ENCODE peak calls at places on chromosomes 13 and 19, in ten cellular contexts. W is tibial nerve; H is effector memory CD8-positive, alpha-beta T cell; G is IMR-90; N is fibroblast of the conjunctiva; F is stimulated activated CD4-positive, alpha-beta T cell treated with anti-CD3 and anti-CD28 coated beads, Interleukin-4, amount 100 ng/mL, for 24 hours; V is NCI-H1105; S is cardiac muscle cell; Z is RCC 7860; K is NCI-H146. D is an unnamed sample.

GRCh38 chr19:41175825-41176734 is 16.9 kb upstream of the CYP2S1 start:
- DNase-seq in N (peak; percentile 63), W (peak; percentile 53), G (peak; percentile 76), Z (peak; percentile 45), S (peak; percentile 75), K (no peak), H (no peak), F (peak; percentile 46), V (no peak), D (peak; percentile 42)

GRCh38 chr19:55305491-55305890 is 19.6 kb downstream of the TMEM150B start:
- DNase-seq in N (no peak), V (peak; percentile 2), H (peak; percentile 39), Z (no peak), W (peak; percentile 37), S (peak; percentile 57), K (peak; percentile 45), F (peak; percentile 55), G (no peak), D (no peak)

GRCh38 chr19:19105365-19106060 is 32.8 kb downstream of the TMEM161A start:
- DNase-seq in V (no peak), S (peak; percentile 86), W (peak; percentile 57), Z (no peak), K (peak; percentile 93), N (peak; percentile 38), F (no peak), H (no peak), G (no peak), D (peak; percentile 86)

GRCh38 chr19:10113964-10114650 is 2.6 kb downstream of the P2RY11 start:
- DNase-seq in K (peak; percentile 27), F (no peak), S (no peak), Z (no peak), H (no peak), W (no peak), N (no peak), G (no peak), V (no peak), D (no peak)

GRCh38 chr13:40272776-40273139 is 393.7 kb downstream of the FOXO1 start:
- DNase-seq in F (no peak), G (peak; percentile 8), K (no peak), N (no peak), Z (peak; percentile 29), W (no peak), V (no peak), S (no peak), H (no peak), D (no peak)

GRCh38 chr19:13366529-13367143 is 139.6 kb downstream of the CACNA1A start:
- DNase-seq in S (peak; percentile 36), H (no peak), N (peak; percentile 3), V (no peak), G (peak; percentile 31), K (no peak), W (no peak), Z (peak; percentile 37), F (no peak), D (no peak)

GRCh38 chr19:10001899-10002298 is 8.4 kb downstream of the COL5A3 start:
- DNase-seq in G (no peak), H (no peak), V (no peak), Z (no peak), S (no peak), N (no peak), F (no peak), K (no peak), W (no peak), D (no peak)

GRCh38 chr19:49020931-49021895 is 2.9 kb downstream of the CGB3 start:
- DNase-seq in F (no peak), Z (peak; percentile 91), V (no peak), H (no peak), K (no peak), W (no peak), N (no peak), S (peak; percentile 25), G (peak; percentile 25), D (no peak)

GRCh38 chr13:114118763-114119123 is 13.7 kb downstream of the RASA3 start:
- DNase-seq in S (no peak), F (no peak), H (no peak), G (peak; percentile 74), W (no peak), K (no peak), Z (no peak), N (no peak), V (no peak), D (peak; percentile 29)

GRCh38 chr13:67520886-67521285 is 290.8 kb upstream of the PCDH9 start:
- DNase-seq in K (no peak), V (no peak), N (no peak), Z (no peak), W (no peak), H (no peak), G (no peak), F (no peak), S (no peak), D (no peak)

GRCh38 chr19:15025237-15025636 is 24.0 kb upstream of the CASP14 start:
- DNase-seq in H (no peak), V (no peak), W (no peak), N (no peak), G (no peak), K (no peak), Z (no peak), F (no peak), S (no peak), D (no peak)

GRCh38 chr13:39044536-39044935 is 6.3 kb downstream of the NHLRC3 start:
- DNase-seq in K (no peak), W (no peak), G (no peak), S (no peak), Z (no peak), F (no peak), V (no peak), N (no peak), H (no peak), D (no peak)

GRCh38 chr13:26758496-26759155 is 2.0 kb downstream of the GPR12 start:
- DNase-seq in V (no peak), S (no peak), G (no peak), Z (no peak), W (no peak), N (no peak), K (no peak), F (no peak), H (no peak), D (no peak)

GRCh38 chr13:64793592-64793991 is 2436.5 kb downstream of the PCDH9 start:
- DNase-seq in F (no peak), H (no peak), K (no peak), G (no peak), V (no peak), W (no peak), N (no peak), Z (no peak), S (no peak), D (no peak)

GRCh38 chr13:39566216-39566869 is 36.6 kb downstream of the LHFPL6 start:
- DNase-seq in N (no peak), V (no peak), W (no peak), G (no peak), F (no peak), H (no peak), S (no peak), K (no peak), Z (no peak), D (no peak)

GRCh38 chr19:10729406-10729805 is 11.5 kb downstream of the DNM2 start:
- DNase-seq in G (no peak), S (no peak), H (no peak), N (no peak), W (no peak), F (no peak), V (no peak), K (no peak), Z (no peak), D (no peak)

GRCh38 chr13:63948045-63948444 is 2532.4 kb upstream of the PCDH20 start:
- DNase-seq in H (no peak), K (no peak), S (no peak), Z (peak; percentile 16), G (peak; percentile 41), W (no peak), F (no peak), V (no peak), N (no peak), D (no peak)

GRCh38 chr19:54674021-54674617 is 11.3 kb downstream of the LILRB4 start:
- DNase-seq in S (no peak), Z (no peak), H (no peak), W (no peak), G (no peak), K (peak; percentile 9), N (peak; percentile 1), F (no peak), V (peak; percentile 56), D (no peak)

GRCh38 chr19:4977299-4978174 is 8.6 kb downstream of the KDM4B start:
- DNase-seq in V (peak; percentile 53), F (no peak), K (no peak), G (peak; percentile 95), Z (peak; percentile 43), W (peak; percentile 31), S (peak; percentile 47), H (no peak), N (peak; percentile 60), D (peak; percentile 84)

GRCh38 chr13:114286808-114287207 is 5.4 kb downstream of the UPF3A start:
- DNase-seq in V (no peak), H (no peak), S (no peak), K (no peak), W (no peak), Z (peak; percentile 12), N (no peak), F (no peak), G (peak; percentile 85), D (peak; percentile 92)

GRCh38 chr19:4066176-4066606 is 508 bp downstream of the ZBTB7A start:
- DNase-seq in K (no peak), F (no peak), W (no peak), Z (no peak), H (peak; percentile 48), G (no peak), N (no peak), S (no peak), V (no peak), D (peak; percentile 37)

GRCh38 chr13:105334211-105334610 is 1201.3 kb downstream of the EFNB2 start:
- DNase-seq in S (no peak), V (no peak), N (peak; percentile 18), F (no peak), H (no peak), G (peak; percentile 79), Z (no peak), W (no peak), K (no peak), D (no peak)

GRCh38 chr13:39326471-39326870 is 276.5 kb downstream of the LHFPL6 start:
- DNase-seq in F (no peak), W (peak; percentile 54), H (no peak), S (no peak), G (no peak), N (no peak), V (no peak), Z (no peak), K (no peak), D (no peak)

GRCh38 chr19:5358173-5358800 is 17.7 kb upstream of the PTPRS start:
- DNase-seq in S (peak; percentile 22), G (peak; percentile 17), F (no peak), Z (no peak), N (no peak), W (no peak), V (no peak), H (no peak), K (no peak), D (no peak)

D was measured in thyroid gland.